ENCODE peak calls at places on chromosome 17, in seven cellular contexts. One of them, this sample, is unnamed.
A peak's percentile ranks its signal among the peaks of the same experiment; 100 is the strongest.

GRCh38 chr17:74389094-74389753 is 21.9 kb downstream of the GPR142 start:
- DNase-seq in BE2C: no peak
- DNase-seq in epithelial cell of esophagus: no peak
- DNase-seq in GM23338: no peak
- DNase-seq in foreskin fibroblast: no peak
- DNase-seq in heart left ventricle: no peak
- DNase-seq in fibroblast of the aortic adventitia: no peak
- DNase-seq in this sample: no peak

GRCh38 chr17:50864747-50865059 is 1.5 kb downstream of the TOB1 start:
- DNase-seq in BE2C: no peak
- DNase-seq in epithelial cell of esophagus: no peak
- DNase-seq in GM23338: peak; percentile 38
- DNase-seq in foreskin fibroblast: no peak
- DNase-seq in heart left ventricle: no peak
- DNase-seq in fibroblast of the aortic adventitia: no peak
- DNase-seq in this sample: no peak

GRCh38 chr17:19399750-19400450 is 11.1 kb upstream of the RNF112 start:
- DNase-seq in BE2C: no peak
- DNase-seq in epithelial cell of esophagus: no peak
- DNase-seq in GM23338: no peak
- DNase-seq in foreskin fibroblast: no peak
- DNase-seq in heart left ventricle: no peak
- DNase-seq in fibroblast of the aortic adventitia: no peak
- DNase-seq in this sample: no peak

GRCh38 chr17:77892469-77893143 is 65.9 kb upstream of the TNRC6C start:
- DNase-seq in BE2C: peak; percentile 43
- DNase-seq in epithelial cell of esophagus: no peak
- DNase-seq in GM23338: peak; percentile 91
- DNase-seq in foreskin fibroblast: no peak
- DNase-seq in heart left ventricle: no peak
- DNase-seq in fibroblast of the aortic adventitia: no peak
- DNase-seq in this sample: no peak

GRCh38 chr17:73390851-73391250 is 79.0 kb upstream of the CDC42EP4 start:
- DNase-seq in BE2C: no peak
- DNase-seq in epithelial cell of esophagus: no peak
- DNase-seq in GM23338: no peak
- DNase-seq in foreskin fibroblast: no peak
- DNase-seq in heart left ventricle: no peak
- DNase-seq in fibroblast of the aortic adventitia: no peak
- DNase-seq in this sample: no peak

GRCh38 chr17:47219621-47220475 is 10.7 kb downstream of the MYL4 start:
- DNase-seq in BE2C: no peak
- DNase-seq in epithelial cell of esophagus: no peak
- DNase-seq in GM23338: no peak
- DNase-seq in foreskin fibroblast: no peak
- DNase-seq in heart left ventricle: no peak
- DNase-seq in fibroblast of the aortic adventitia: no peak
- DNase-seq in this sample: no peak

GRCh38 chr17:64024781-64025731 is 4.6 kb upstream of the ICAM2 start:
- DNase-seq in BE2C: no peak
- DNase-seq in epithelial cell of esophagus: peak; percentile 52
- DNase-seq in GM23338: no peak
- DNase-seq in foreskin fibroblast: peak; percentile 48
- DNase-seq in heart left ventricle: no peak
- DNase-seq in fibroblast of the aortic adventitia: no peak
- DNase-seq in this sample: no peak

GRCh38 chr17:180380-181212 is 854 bp downstream of the DOC2B start:
- DNase-seq in BE2C: no peak
- DNase-seq in epithelial cell of esophagus: no peak
- DNase-seq in GM23338: peak; percentile 56
- DNase-seq in foreskin fibroblast: no peak
- DNase-seq in heart left ventricle: peak; percentile 53
- DNase-seq in fibroblast of the aortic adventitia: no peak
- DNase-seq in this sample: no peak

GRCh38 chr17:62870581-62870964 is 62.5 kb upstream of the MARCHF10 start:
- DNase-seq in BE2C: peak; percentile 17
- DNase-seq in epithelial cell of esophagus: peak; percentile 16
- DNase-seq in GM23338: peak; percentile 44
- DNase-seq in foreskin fibroblast: no peak
- DNase-seq in heart left ventricle: no peak
- DNase-seq in fibroblast of the aortic adventitia: no peak
- DNase-seq in this sample: no peak

GRCh38 chr17:30905742-30906100 is 317 bp downstream of the TEFM start:
- DNase-seq in BE2C: no peak
- DNase-seq in epithelial cell of esophagus: no peak
- DNase-seq in GM23338: peak; percentile 39
- DNase-seq in foreskin fibroblast: peak; percentile 18
- DNase-seq in heart left ventricle: no peak
- DNase-seq in fibroblast of the aortic adventitia: no peak
- DNase-seq in this sample: no peak

GRCh38 chr17:33968350-33969044 is 286.6 kb upstream of the CCL2 start:
- DNase-seq in BE2C: no peak
- DNase-seq in epithelial cell of esophagus: no peak
- DNase-seq in GM23338: peak; percentile 34
- DNase-seq in foreskin fibroblast: no peak
- DNase-seq in heart left ventricle: no peak
- DNase-seq in fibroblast of the aortic adventitia: no peak
- DNase-seq in this sample: no peak

GRCh38 chr17:33962857-33963655 is 292.0 kb upstream of the CCL2 start:
- DNase-seq in BE2C: no peak
- DNase-seq in epithelial cell of esophagus: no peak
- DNase-seq in GM23338: no peak
- DNase-seq in foreskin fibroblast: no peak
- DNase-seq in heart left ventricle: no peak
- DNase-seq in fibroblast of the aortic adventitia: no peak
- DNase-seq in this sample: no peak

GRCh38 chr17:33967608-33968349 is 287.3 kb upstream of the CCL2 start:
- DNase-seq in BE2C: no peak
- DNase-seq in epithelial cell of esophagus: no peak
- DNase-seq in GM23338: no peak
- DNase-seq in foreskin fibroblast: no peak
- DNase-seq in heart left ventricle: no peak
- DNase-seq in fibroblast of the aortic adventitia: no peak
- DNase-seq in this sample: no peak

GRCh38 chr17:33966410-33967063 is 288.5 kb upstream of the CCL2 start:
- DNase-seq in BE2C: no peak
- DNase-seq in epithelial cell of esophagus: no peak
- DNase-seq in GM23338: no peak
- DNase-seq in foreskin fibroblast: no peak
- DNase-seq in heart left ventricle: no peak
- DNase-seq in fibroblast of the aortic adventitia: no peak
- DNase-seq in this sample: no peak

GRCh38 chr17:33964344-33964979 is 290.6 kb upstream of the CCL2 start:
- DNase-seq in BE2C: no peak
- DNase-seq in epithelial cell of esophagus: no peak
- DNase-seq in GM23338: peak; percentile 64
- DNase-seq in foreskin fibroblast: no peak
- DNase-seq in heart left ventricle: no peak
- DNase-seq in fibroblast of the aortic adventitia: no peak
- DNase-seq in this sample: no peak
- TF ChIP-seq CTCF in BE2C: no peak
- TF ChIP-seq CTCF in epithelial cell of esophagus: no peak
- TF ChIP-seq CTCF in GM23338: peak; percentile 47
- TF ChIP-seq CTCF in foreskin fibroblast: no peak
- TF ChIP-seq CTCF in heart left ventricle: no peak
- TF ChIP-seq CTCF in fibroblast of the aortic adventitia: no peak
- TF ChIP-seq CTCF in this sample: no peak

DNA sequence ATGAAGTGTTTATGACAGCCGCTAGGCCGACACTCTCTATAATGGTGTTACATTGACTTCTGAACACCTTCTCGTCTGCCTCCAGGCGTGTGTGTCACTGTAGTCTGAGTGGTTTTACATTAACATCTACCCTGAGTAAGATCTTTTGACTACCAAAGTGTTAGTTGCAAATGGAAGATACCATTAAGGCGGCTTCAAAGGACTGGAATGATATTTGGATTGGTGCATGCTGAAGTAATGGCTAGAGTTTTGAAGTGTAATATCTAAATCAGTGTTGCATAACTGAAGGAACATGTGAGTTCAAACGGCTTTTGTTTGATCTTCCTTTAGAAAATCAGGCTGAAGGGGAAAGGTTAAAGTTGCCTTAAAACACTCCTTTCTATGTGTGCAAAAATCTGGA is 52.2 kb downstream of the BCAS3 start:
- DNase-seq in BE2C: no peak
- DNase-seq in epithelial cell of esophagus: peak; percentile 62
- DNase-seq in GM23338: no peak
- DNase-seq in foreskin fibroblast: no peak
- DNase-seq in heart left ventricle: no peak
- DNase-seq in fibroblast of the aortic adventitia: peak; percentile 3
- DNase-seq in this sample: no peak
- H3K4me3 ChIP-seq in BE2C: no peak overlapping the region
- H3K4me3 ChIP-seq in epithelial cell of esophagus: no peak overlapping the region
- H3K4me3 ChIP-seq in GM23338: no peak overlapping the region
- H3K4me3 ChIP-seq in foreskin fibroblast: no peak overlapping the region
- H3K4me3 ChIP-seq in heart left ventricle: no peak overlapping the region
- H3K4me3 ChIP-seq in fibroblast of the aortic adventitia: no peak overlapping the region
- H3K4me3 ChIP-seq in this sample: no peak overlapping the region

GRCh38 chr17:10635290-10635689 is 21.8 kb downstream of the MYH3 start:
- DNase-seq in BE2C: no peak
- DNase-seq in epithelial cell of esophagus: no peak
- DNase-seq in GM23338: peak; percentile 72
- DNase-seq in foreskin fibroblast: no peak
- DNase-seq in heart left ventricle: no peak
- DNase-seq in fibroblast of the aortic adventitia: no peak
- DNase-seq in this sample: no peak
- TF ChIP-seq CTCF in BE2C: no peak
- TF ChIP-seq CTCF in epithelial cell of esophagus: no peak
- TF ChIP-seq CTCF in GM23338: peak; percentile 72
- TF ChIP-seq CTCF in foreskin fibroblast: no peak
- TF ChIP-seq CTCF in heart left ventricle: no peak
- TF ChIP-seq CTCF in fibroblast of the aortic adventitia: no peak
- TF ChIP-seq CTCF in this sample: no peak

GRCh38 chr17:29138184-29138955 is 41.8 kb downstream of the MYO18A start:
- DNase-seq in BE2C: no peak
- DNase-seq in epithelial cell of esophagus: peak; percentile 54
- DNase-seq in GM23338: no peak
- DNase-seq in foreskin fibroblast: peak; percentile 66
- DNase-seq in heart left ventricle: no peak
- DNase-seq in fibroblast of the aortic adventitia: no peak
- DNase-seq in this sample: no peak

GRCh38 chr17:29138991-29139682 is 41.1 kb downstream of the MYO18A start:
- DNase-seq in BE2C: peak; percentile 45
- DNase-seq in epithelial cell of esophagus: no peak
- DNase-seq in GM23338: no peak
- DNase-seq in foreskin fibroblast: no peak
- DNase-seq in heart left ventricle: peak; percentile 68
- DNase-seq in fibroblast of the aortic adventitia: no peak
- DNase-seq in this sample: no peak

GRCh38 chr17:29140051-29140582 is 40.1 kb downstream of the MYO18A start:
- DNase-seq in BE2C: peak; percentile 72
- DNase-seq in epithelial cell of esophagus: peak; percentile 65
- DNase-seq in GM23338: peak; percentile 89
- DNase-seq in foreskin fibroblast: peak; percentile 91
- DNase-seq in heart left ventricle: peak; percentile 94
- DNase-seq in fibroblast of the aortic adventitia: peak; percentile 65
- DNase-seq in this sample: no peak

GRCh38 chr17:29141484-29141835 is 38.7 kb downstream of the MYO18A start:
- DNase-seq in BE2C: peak; percentile 40
- DNase-seq in epithelial cell of esophagus: no peak
- DNase-seq in GM23338: no peak
- DNase-seq in foreskin fibroblast: no peak
- DNase-seq in heart left ventricle: no peak
- DNase-seq in fibroblast of the aortic adventitia: no peak
- DNase-seq in this sample: no peak

GRCh38 chr17:29140631-29141483 is 39.3 kb downstream of the MYO18A start:
- DNase-seq in BE2C: peak; percentile 66
- DNase-seq in epithelial cell of esophagus: no peak
- DNase-seq in GM23338: peak; percentile 23
- DNase-seq in foreskin fibroblast: no peak
- DNase-seq in heart left ventricle: no peak
- DNase-seq in fibroblast of the aortic adventitia: peak; percentile 53
- DNase-seq in this sample: no peak
- H3K4me3 ChIP-seq in BE2C: peak overlapping the region; percentile 26
- H3K4me3 ChIP-seq in epithelial cell of esophagus: no peak overlapping the region
- H3K4me3 ChIP-seq in GM23338: no peak overlapping the region
- H3K4me3 ChIP-seq in foreskin fibroblast: peak overlapping the region; percentile 70
- H3K4me3 ChIP-seq in heart left ventricle: peak overlapping the region; percentile 57
- H3K4me3 ChIP-seq in fibroblast of the aortic adventitia: peak overlapping the region; percentile 67
- H3K4me3 ChIP-seq in this sample: peak overlapping the region; percentile 36

GRCh38 chr17:39173539-39174274 is 7.7 kb upstream of the ARL5C start:
- DNase-seq in BE2C: no peak
- DNase-seq in epithelial cell of esophagus: no peak
- DNase-seq in GM23338: no peak
- DNase-seq in foreskin fibroblast: no peak
- DNase-seq in heart left ventricle: no peak
- DNase-seq in fibroblast of the aortic adventitia: no peak
- DNase-seq in this sample: no peak

GRCh38 chr17:39177256-39177655 is 11.3 kb upstream of the ARL5C start:
- DNase-seq in BE2C: peak; percentile 74
- DNase-seq in epithelial cell of esophagus: no peak
- DNase-seq in GM23338: peak; percentile 98
- DNase-seq in foreskin fibroblast: peak; percentile 29
- DNase-seq in heart left ventricle: no peak
- DNase-seq in fibroblast of the aortic adventitia: peak; percentile 47
- DNase-seq in this sample: no peak

GRCh38 chr17:39171933-39172332 is 6.0 kb upstream of the ARL5C start:
- DNase-seq in BE2C: no peak
- DNase-seq in epithelial cell of esophagus: no peak
- DNase-seq in GM23338: no peak
- DNase-seq in foreskin fibroblast: no peak
- DNase-seq in heart left ventricle: no peak
- DNase-seq in fibroblast of the aortic adventitia: no peak
- DNase-seq in this sample: no peak

GRCh38 chr17:39175695-39176093 is 9.7 kb upstream of the ARL5C start:
- DNase-seq in BE2C: no peak
- DNase-seq in epithelial cell of esophagus: no peak
- DNase-seq in GM23338: no peak
- DNase-seq in foreskin fibroblast: peak; percentile 43
- DNase-seq in heart left ventricle: no peak
- DNase-seq in fibroblast of the aortic adventitia: no peak
- DNase-seq in this sample: no peak

DNA sequence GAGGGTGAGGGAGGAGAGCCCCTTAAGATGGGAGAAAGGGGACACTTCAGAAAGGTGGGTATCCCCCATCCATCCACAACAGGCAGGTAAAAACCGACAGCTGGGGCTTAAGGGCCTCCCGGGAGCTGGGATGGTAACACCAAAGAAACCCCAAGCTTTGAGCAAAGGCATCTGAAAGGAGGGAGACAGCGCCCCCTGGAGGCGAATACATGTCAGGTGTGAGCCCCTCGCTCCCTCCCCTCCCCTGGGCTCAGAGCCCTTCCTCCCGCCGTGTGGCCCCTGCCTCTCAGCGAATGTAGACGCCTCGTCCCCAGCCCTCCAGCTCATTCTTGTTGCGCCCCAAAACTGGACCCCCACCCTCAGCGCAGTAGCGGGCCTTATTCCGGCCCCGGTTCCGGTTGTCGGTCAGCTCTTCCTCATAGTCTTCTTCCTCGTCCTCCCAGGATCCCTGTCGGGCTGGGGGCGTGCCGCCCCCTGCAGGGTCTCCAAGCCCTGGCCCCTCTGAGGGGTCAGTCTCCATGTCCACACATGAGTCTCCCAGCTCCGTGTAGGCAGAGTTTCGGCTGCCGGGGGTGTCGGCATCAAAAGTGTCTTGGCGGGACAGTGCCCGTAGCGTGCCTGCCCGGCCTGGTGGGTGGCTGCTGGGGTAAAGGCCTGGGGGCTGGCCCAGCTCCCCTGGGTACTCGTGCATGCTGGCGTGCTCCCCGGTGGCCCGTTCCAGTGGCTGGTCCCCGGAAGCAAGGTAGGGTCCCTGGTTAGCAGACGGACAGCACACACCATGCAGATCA is 9.1 kb upstream of the ARL5C start:
- DNase-seq in BE2C: peak; percentile 84
- DNase-seq in epithelial cell of esophagus: peak; percentile 70
- DNase-seq in GM23338: peak; percentile 97
- DNase-seq in foreskin fibroblast: peak; percentile 78
- DNase-seq in heart left ventricle: peak; percentile 75
- DNase-seq in fibroblast of the aortic adventitia: peak; percentile 63
- DNase-seq in this sample: no peak
- TF ChIP-seq CTCF in BE2C: peak; percentile 86
- TF ChIP-seq CTCF in epithelial cell of esophagus: peak; percentile 85
- TF ChIP-seq CTCF in GM23338: peak; percentile 80
- TF ChIP-seq CTCF in foreskin fibroblast: peak; percentile 66
- TF ChIP-seq CTCF in heart left ventricle: peak; percentile 92
- TF ChIP-seq CTCF in fibroblast of the aortic adventitia: peak; percentile 73
- TF ChIP-seq CTCF in this sample: peak; percentile 87